ENCODE peak calls at places on chromosome 18, in four cellular contexts. One of them, this sample, is unnamed.

GRCh38 chr18:47331641-47332040 is 80.2 kb upstream of the SKOR2 start:
- DNase-seq in astrocyte of the spinal cord: no peak
- DNase-seq in cardiac fibroblast: no peak
- DNase-seq in transverse colon: no peak
- DNase-seq in this sample: no peak

GRCh38 chr18:12929477-12930083 is 18.2 kb upstream of the SEH1L start:
- DNase-seq in cardiac fibroblast: no peak
- DNase-seq in transverse colon: no peak
- DNase-seq in astrocyte of the spinal cord: no peak
- DNase-seq in this sample: no peak

GRCh38 chr18:28175930-28176673 is 828 bp downstream of the CDH2 start:
- DNase-seq in astrocyte of the spinal cord: peak
- DNase-seq in transverse colon: no peak
- DNase-seq in cardiac fibroblast: peak
- DNase-seq in this sample: peak

GRCh38 chr18:57846258-57846657 is 43.1 kb upstream of the ATP8B1 start:
- DNase-seq in cardiac fibroblast: peak
- DNase-seq in astrocyte of the spinal cord: peak
- DNase-seq in transverse colon: no peak
- DNase-seq in this sample: peak

GRCh38 chr18:73688161-73688560 is 459.5 kb downstream of the FBXO15 start:
- DNase-seq in astrocyte of the spinal cord: no peak
- DNase-seq in transverse colon: no peak
- DNase-seq in cardiac fibroblast: no peak
- DNase-seq in this sample: no peak

GRCh38 chr18:33440384-33441043 is at the start of gene CCDC178:
- DNase-seq in astrocyte of the spinal cord: peak
- DNase-seq in transverse colon: peak
- DNase-seq in cardiac fibroblast: no peak
- DNase-seq in this sample: peak

GRCh38 chr18:21210278-21210677 is 31.8 kb upstream of the GREB1L start:
- DNase-seq in transverse colon: no peak
- DNase-seq in astrocyte of the spinal cord: no peak
- DNase-seq in cardiac fibroblast: no peak
- DNase-seq in this sample: no peak

GRCh38 chr18:48590678-48591077 is 51.8 kb downstream of the CTIF start:
- DNase-seq in astrocyte of the spinal cord: peak
- DNase-seq in transverse colon: no peak
- DNase-seq in cardiac fibroblast: peak
- DNase-seq in this sample: peak

GRCh38 chr18:28071199-28071598 is 105.7 kb downstream of the CDH2 start:
- DNase-seq in transverse colon: no peak
- DNase-seq in astrocyte of the spinal cord: no peak
- DNase-seq in cardiac fibroblast: no peak
- DNase-seq in this sample: no peak

DNA sequence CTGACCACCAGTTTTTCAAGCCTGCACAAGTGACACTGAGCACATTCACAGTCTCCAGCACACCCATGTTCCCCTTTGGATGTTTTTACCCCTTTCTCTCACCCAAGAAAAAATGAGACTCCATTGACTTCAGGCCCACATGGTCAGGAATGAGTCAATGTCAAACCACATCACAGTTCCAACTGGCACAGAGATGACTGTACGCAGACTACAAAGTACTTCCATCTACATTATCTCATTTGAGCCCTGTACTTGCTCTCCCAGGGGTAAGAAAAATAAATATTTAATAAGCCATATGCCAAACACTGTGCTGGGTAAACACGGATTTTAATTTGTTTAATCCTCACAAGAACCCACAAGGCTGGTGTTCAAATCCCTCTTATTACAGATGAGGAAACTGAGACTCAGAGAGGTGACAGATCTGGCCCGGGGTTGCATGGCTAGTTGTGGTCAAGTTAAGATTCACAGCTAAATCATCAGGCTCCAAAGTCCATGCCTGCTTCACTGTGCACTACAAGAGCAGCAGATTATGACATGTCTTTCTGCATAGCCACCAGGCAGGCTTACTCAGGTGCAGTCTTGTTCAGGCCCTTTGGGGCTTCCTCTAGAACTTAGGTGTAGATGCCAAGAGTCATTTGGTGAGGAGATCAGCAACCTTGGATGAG is 106.1 kb downstream of the TXNL1 start:
- DNase-seq in cardiac fibroblast: peak
- DNase-seq in astrocyte of the spinal cord: peak
- DNase-seq in transverse colon: no peak
- DNase-seq in this sample: peak
- H3K4me3 ChIP-seq in cardiac fibroblast: no peak
- H3K4me3 ChIP-seq in astrocyte of the spinal cord: no peak
- H3K4me3 ChIP-seq in transverse colon: no peak
- H3K4me3 ChIP-seq in this sample: no peak

GRCh38 chr18:25233582-25234362 is 118.2 kb downstream of the ZNF521 start:
- DNase-seq in astrocyte of the spinal cord: peak
- DNase-seq in transverse colon: no peak
- DNase-seq in cardiac fibroblast: peak
- DNase-seq in this sample: peak
- H3K4me3 ChIP-seq in astrocyte of the spinal cord: no peak
- H3K4me3 ChIP-seq in transverse colon: no peak
- H3K4me3 ChIP-seq in cardiac fibroblast: no peak
- H3K4me3 ChIP-seq in this sample: peak

GRCh38 chr18:63312731-63313408 is 6.7 kb downstream of the BCL2 start:
- DNase-seq in transverse colon: no peak
- DNase-seq in cardiac fibroblast: no peak
- DNase-seq in astrocyte of the spinal cord: no peak
- DNase-seq in this sample: no peak

GRCh38 chr18:63311481-63312409 is 7.8 kb downstream of the BCL2 start:
- DNase-seq in transverse colon: no peak
- DNase-seq in astrocyte of the spinal cord: no peak
- DNase-seq in cardiac fibroblast: no peak
- DNase-seq in this sample: no peak

GRCh38 chr18:63314062-63314790 is 5.3 kb downstream of the BCL2 start:
- DNase-seq in transverse colon: no peak
- DNase-seq in astrocyte of the spinal cord: no peak
- DNase-seq in cardiac fibroblast: no peak
- DNase-seq in this sample: no peak

GRCh38 chr18:63314991-63315662 is 4.4 kb downstream of the BCL2 start:
- DNase-seq in cardiac fibroblast: no peak
- DNase-seq in astrocyte of the spinal cord: no peak
- DNase-seq in transverse colon: no peak
- DNase-seq in this sample: no peak

DNA sequence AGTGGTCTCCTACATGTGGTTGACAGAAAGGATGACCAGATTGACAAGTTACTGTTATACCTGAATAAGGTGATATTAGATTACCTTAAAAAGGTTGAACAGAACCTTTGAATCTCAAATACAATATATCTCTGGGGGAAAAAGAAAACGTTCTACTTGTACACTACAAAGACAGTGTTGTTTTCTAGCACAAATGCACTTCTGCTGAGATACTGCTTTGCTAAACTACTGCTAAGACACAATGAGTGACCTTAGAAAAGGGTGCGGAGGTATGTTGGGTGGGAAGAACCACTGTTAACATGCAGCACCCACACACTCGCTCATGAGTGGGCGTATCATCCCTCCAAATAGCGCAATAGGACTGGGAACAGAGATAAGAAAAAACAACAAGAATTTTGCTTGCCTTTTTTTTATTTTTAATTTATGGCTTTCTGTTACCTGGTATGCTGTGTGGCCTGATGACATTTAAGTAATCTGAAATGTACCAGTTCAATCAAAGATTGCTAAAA is 6.1 kb downstream of the BCL2 start:
- DNase-seq in cardiac fibroblast: no peak
- DNase-seq in transverse colon: no peak
- DNase-seq in astrocyte of the spinal cord: no peak
- DNase-seq in this sample: no peak
- H3K4me3 ChIP-seq in cardiac fibroblast: no peak
- H3K4me3 ChIP-seq in transverse colon: no peak
- H3K4me3 ChIP-seq in astrocyte of the spinal cord: no peak
- H3K4me3 ChIP-seq in this sample: no peak

GRCh38 chr18:59271606-59272220 is 1.5 kb downstream of the RAX start:
- DNase-seq in cardiac fibroblast: no peak
- DNase-seq in transverse colon: no peak
- DNase-seq in astrocyte of the spinal cord: no peak
- DNase-seq in this sample: no peak
- H3K4me3 ChIP-seq in cardiac fibroblast: no peak
- H3K4me3 ChIP-seq in transverse colon: no peak
- H3K4me3 ChIP-seq in astrocyte of the spinal cord: no peak
- H3K4me3 ChIP-seq in this sample: no peak

This sample was measured in IMR-90.